ENCODE peak calls at places on chromosomes 6 and 20, in ten cellular contexts. K is tibial nerve; W is left ventricle myocardium superior; Y is ovary; N is mesothelial cell of epicardium; G is NK-92 treated with Interleukin-12 subunit alpha and Interleukin-12 subunit beta, amount 100 ng/mL, for 24 hours; A is activated T-cell treated with anti-CD3 and anti-CD28 coated beads for 1 hour; E is Caki2; T is thyroid gland; D is activated CD4-positive, alpha-beta T cell treated with anti-CD3 and anti-CD28 coated beads, Interleukin-2, amount 10 ng/mL, durations not matched to agents 7 days and 5 days. M is an unnamed sample.

GRCh38 chr20:46363874-46364669 is 42.3 kb downstream of the ELMO2 start:
- DNase-seq in G (peak), Y (peak), A (peak), D (peak), K (peak), N (peak), W (peak), T (peak), E (peak), M (peak)

GRCh38 chr20:13995841-13996240 is 525 bp downstream of the MACROD2 start:
- DNase-seq in T (peak), W (peak), E (peak), K (no peak), A (no peak), G (no peak), N (peak), Y (peak), D (no peak), M (peak)

GRCh38 chr20:48659888-48660287 is 167.9 kb downstream of the PREX1 start:
- DNase-seq in D (no peak), T (no peak), A (no peak), K (no peak), N (no peak), E (no peak), W (no peak), Y (no peak), G (no peak), M (no peak)

GRCh38 chr6:144712541-144712940 is 427.4 kb downstream of the UTRN start:
- DNase-seq in A (no peak), D (no peak), G (no peak), W (no peak), Y (no peak), E (no peak), K (no peak), T (no peak), N (no peak), M (no peak)

GRCh38 chr20:2338702-2339101 is 42.0 kb upstream of the TGM6 start:
- DNase-seq in G (no peak), N (no peak), Y (no peak), D (no peak), E (no peak), A (no peak), W (no peak), K (no peak), T (no peak), M (no peak)

GRCh38 chr6:105431226-105431625 is 28.3 kb upstream of the PREP start:
- DNase-seq in Y (no peak), G (no peak), D (peak), E (peak), W (no peak), K (no peak), T (no peak), A (no peak), N (no peak), M (peak)

GRCh38 chr6:17673543-17674254 is 33.0 kb downstream of the NUP153 start:
- DNase-seq in Y (no peak), G (no peak), W (no peak), A (no peak), N (no peak), T (no peak), K (no peak), E (no peak), D (no peak), M (no peak)

GRCh38 chr6:43878127-43878634 is 108.2 kb downstream of the VEGFA start:
- DNase-seq in W (no peak), A (no peak), G (no peak), D (no peak), Y (no peak), T (no peak), N (no peak), K (no peak), E (no peak), M (no peak)

GRCh38 chr6:113873043-113873667 is 16.0 kb downstream of the MARCKS start:
- DNase-seq in T (peak), Y (no peak), N (no peak), G (no peak), D (peak), K (peak), W (peak), A (no peak), E (no peak), M (peak)

GRCh38 chr6:44457606-44458005 is 70.1 kb downstream of the CDC5L start:
- DNase-seq in N (no peak), T (peak), D (no peak), K (no peak), E (no peak), A (no peak), G (no peak), W (no peak), Y (no peak), M (no peak)

GRCh38 chr6:12185081-12185673 is 105.0 kb upstream of the EDN1 start:
- DNase-seq in Y (no peak), K (no peak), G (no peak), E (no peak), D (no peak), N (no peak), W (no peak), T (no peak), A (no peak), M (no peak)

GRCh38 chr20:48648482-48649051 is 179.2 kb downstream of the PREX1 start:
- DNase-seq in K (no peak), G (no peak), D (no peak), N (no peak), A (no peak), T (no peak), E (no peak), Y (no peak), W (peak), M (no peak)

GRCh38 chr6:114390176-114390575 is 47.4 kb upstream of the HS3ST5 start:
- DNase-seq in K (no peak), E (no peak), A (no peak), Y (no peak), G (no peak), W (no peak), N (no peak), T (no peak), D (no peak), M (no peak)

GRCh38 chr20:32365560-32365959 is 7.4 kb downstream of the ASXL1 start:
- DNase-seq in E (no peak), N (no peak), T (no peak), D (no peak), Y (no peak), G (no peak), W (no peak), K (no peak), A (no peak), M (no peak)

GRCh38 chr6:161228911-161229591 is 44.8 kb downstream of the AGPAT4 start:
- DNase-seq in K (no peak), N (no peak), E (peak), D (no peak), W (no peak), G (no peak), A (no peak), T (no peak), Y (no peak), M (no peak)

GRCh38 chr20:40262219-40262618 is 426.8 kb downstream of the MAFB start:
- DNase-seq in A (no peak), W (no peak), Y (no peak), T (no peak), K (no peak), N (no peak), E (no peak), D (no peak), G (no peak), M (no peak)

GRCh38 chr6:44041461-44042260 is 85.6 kb downstream of the MRPL14 start:
- DNase-seq in T (no peak), E (peak), Y (no peak), W (peak), A (no peak), D (no peak), N (no peak), K (no peak), G (peak), M (no peak)

GRCh38 chr6:153947817-153948447 is 91.1 kb upstream of the OPRM1 start:
- DNase-seq in Y (no peak), W (no peak), D (peak), G (peak), T (peak), N (peak), K (no peak), E (peak), A (no peak), M (peak)

GRCh38 chr20:47704746-47705496 is 80.4 kb downstream of the SULF2 start:
- DNase-seq in E (peak), K (no peak), N (no peak), W (peak), D (no peak), T (no peak), A (no peak), G (no peak), Y (no peak), M (peak)

GRCh38 chr6:166647896-166648295 is 20.8 kb upstream of the RPS6KA2 start:
- DNase-seq in N (no peak), E (no peak), A (no peak), Y (no peak), K (no peak), T (no peak), D (no peak), G (no peak), W (no peak), M (no peak)

GRCh38 chr6:18141805-18142590 is 12.9 kb downstream of the TPMT start:
- DNase-seq in Y (no peak), W (no peak), T (peak), N (no peak), D (no peak), K (no peak), E (peak), G (no peak), A (no peak), M (no peak)

GRCh38 chr20:48723308-48724264 is 104.2 kb downstream of the PREX1 start:
- DNase-seq in E (peak), K (peak), A (no peak), N (no peak), Y (no peak), W (no peak), T (peak), G (no peak), D (no peak), M (peak)

M was measured in heart right ventricle.